ENCODE peak calls at places on chromosomes 6 and 20, in ten cellular contexts. One of them, this sample, is unnamed.
A peak's percentile ranks its signal among the peaks of the same experiment; 100 is the strongest.

GRCh38 chr6:16337280-16337975 is 99.0 kb downstream of the GMPR start:
- DNase-seq in B cell: no peak
- DNase-seq in PC-9: no peak
- DNase-seq in foreskin fibroblast: peak; percentile 95
- DNase-seq in mucosa of descending colon: peak; percentile 82
- DNase-seq in AG09309: peak; percentile 83
- DNase-seq in cardiac muscle cell: peak; percentile 98
- DNase-seq in omental fat pad: peak; percentile 84
- DNase-seq in astrocyte of the spinal cord: peak; percentile 70
- DNase-seq in fibroblast of mammary gland: peak; percentile 99
- DNase-seq in this sample: peak; percentile 77

GRCh38 chr6:85360794-85361642 is 88.9 kb upstream of the NT5E start:
- DNase-seq in mucosa of descending colon: no peak
- DNase-seq in fibroblast of mammary gland: peak; percentile 99
- DNase-seq in B cell: no peak
- DNase-seq in foreskin fibroblast: peak; percentile 97
- DNase-seq in astrocyte of the spinal cord: peak; percentile 94
- DNase-seq in cardiac muscle cell: peak; percentile 87
- DNase-seq in PC-9: peak; percentile 96
- DNase-seq in AG09309: peak; percentile 91
- DNase-seq in omental fat pad: no peak
- DNase-seq in this sample: peak; percentile 97

GRCh38 chr6:125445054-125445453 is 143.3 kb upstream of the HDDC2 start:
- DNase-seq in omental fat pad: no peak
- DNase-seq in B cell: no peak
- DNase-seq in PC-9: no peak
- DNase-seq in AG09309: no peak
- DNase-seq in fibroblast of mammary gland: no peak
- DNase-seq in astrocyte of the spinal cord: no peak
- DNase-seq in cardiac muscle cell: no peak
- DNase-seq in mucosa of descending colon: no peak
- DNase-seq in foreskin fibroblast: no peak
- DNase-seq in this sample: no peak

GRCh38 chr20:44396369-44396768 is 40.9 kb downstream of the HNF4A start:
- DNase-seq in cardiac muscle cell: no peak
- DNase-seq in astrocyte of the spinal cord: no peak
- DNase-seq in AG09309: no peak
- DNase-seq in B cell: no peak
- DNase-seq in mucosa of descending colon: no peak
- DNase-seq in fibroblast of mammary gland: no peak
- DNase-seq in foreskin fibroblast: no peak
- DNase-seq in PC-9: no peak
- DNase-seq in omental fat pad: no peak
- DNase-seq in this sample: no peak

GRCh38 chr6:99016355-99016754 is 68.6 kb upstream of the FBXL4 start:
- DNase-seq in AG09309: no peak
- DNase-seq in fibroblast of mammary gland: peak; percentile 61
- DNase-seq in PC-9: no peak
- DNase-seq in omental fat pad: no peak
- DNase-seq in B cell: no peak
- DNase-seq in mucosa of descending colon: no peak
- DNase-seq in astrocyte of the spinal cord: peak; percentile 94
- DNase-seq in foreskin fibroblast: peak; percentile 10
- DNase-seq in cardiac muscle cell: no peak
- DNase-seq in this sample: peak; percentile 27

GRCh38 chr20:22931653-22932052 is 103.5 kb upstream of the SSTR4 start:
- DNase-seq in mucosa of descending colon: no peak
- DNase-seq in B cell: no peak
- DNase-seq in astrocyte of the spinal cord: no peak
- DNase-seq in omental fat pad: no peak
- DNase-seq in PC-9: no peak
- DNase-seq in foreskin fibroblast: no peak
- DNase-seq in fibroblast of mammary gland: no peak
- DNase-seq in AG09309: no peak
- DNase-seq in cardiac muscle cell: no peak
- DNase-seq in this sample: no peak

GRCh38 chr20:35604444-35604750 is 11.2 kb upstream of the SPAG4 start:
- DNase-seq in omental fat pad: no peak
- DNase-seq in B cell: peak; percentile 36
- DNase-seq in PC-9: no peak
- DNase-seq in fibroblast of mammary gland: no peak
- DNase-seq in foreskin fibroblast: no peak
- DNase-seq in AG09309: no peak
- DNase-seq in cardiac muscle cell: no peak
- DNase-seq in mucosa of descending colon: no peak
- DNase-seq in astrocyte of the spinal cord: no peak
- DNase-seq in this sample: no peak

GRCh38 chr6:106055442-106055975 is 30.6 kb upstream of the PRDM1 start:
- DNase-seq in astrocyte of the spinal cord: no peak
- DNase-seq in foreskin fibroblast: no peak
- DNase-seq in B cell: no peak
- DNase-seq in fibroblast of mammary gland: no peak
- DNase-seq in AG09309: no peak
- DNase-seq in mucosa of descending colon: no peak
- DNase-seq in PC-9: no peak
- DNase-seq in cardiac muscle cell: no peak
- DNase-seq in omental fat pad: no peak
- DNase-seq in this sample: no peak

GRCh38 chr20:20051767-20052073 is 546 bp downstream of the CRNKL1 start:
- DNase-seq in fibroblast of mammary gland: no peak
- DNase-seq in astrocyte of the spinal cord: no peak
- DNase-seq in AG09309: no peak
- DNase-seq in PC-9: no peak
- DNase-seq in mucosa of descending colon: no peak
- DNase-seq in foreskin fibroblast: no peak
- DNase-seq in omental fat pad: no peak
- DNase-seq in cardiac muscle cell: no peak
- DNase-seq in B cell: no peak
- DNase-seq in this sample: no peak

DNA sequence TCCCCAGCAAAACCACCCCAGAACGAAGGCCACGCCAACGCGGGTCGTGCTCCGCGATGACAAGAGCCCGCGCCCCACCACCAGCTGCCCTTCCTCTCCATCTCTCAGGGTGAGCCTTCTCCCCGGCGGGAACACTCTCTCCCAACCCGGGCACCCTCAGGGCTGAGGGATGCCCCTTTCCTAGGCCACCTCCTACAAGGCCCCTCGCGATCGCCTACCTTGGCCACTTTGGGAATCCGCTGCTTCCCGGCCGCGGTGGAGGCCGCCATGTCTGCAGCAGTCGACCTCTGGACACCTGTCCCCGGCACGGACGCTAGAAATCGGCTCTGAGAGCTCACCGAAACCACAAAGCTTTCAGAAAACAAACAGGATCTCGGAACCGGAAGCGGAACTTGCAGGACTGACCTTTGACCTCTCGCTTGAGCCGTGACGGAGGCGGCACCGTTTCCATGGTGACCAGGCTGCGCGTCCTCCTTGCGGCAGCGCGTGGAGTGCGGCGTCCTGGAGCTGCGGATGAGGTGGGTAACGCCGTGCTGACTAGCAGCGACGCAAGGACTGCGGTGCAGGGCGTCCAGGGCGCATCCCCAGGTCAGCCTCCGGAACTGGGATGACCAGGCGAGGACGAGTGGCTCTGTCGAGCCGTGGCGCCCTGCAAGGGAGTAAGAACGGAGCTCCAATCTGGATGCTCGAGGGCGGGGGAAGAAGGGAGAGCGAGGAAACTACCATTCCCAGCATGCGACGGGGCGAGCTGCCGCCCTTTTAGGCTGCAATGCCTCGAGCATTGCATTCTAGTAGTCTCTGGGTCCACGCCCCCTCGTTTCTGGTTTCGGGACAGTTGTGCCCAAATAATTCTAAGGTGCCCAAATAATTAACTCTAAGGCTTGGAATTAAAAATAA is at the start of the genes CFAP61 and CRNKL1:
- DNase-seq in foreskin fibroblast: peak; percentile 95
- DNase-seq in omental fat pad: peak; percentile 95
- DNase-seq in fibroblast of mammary gland: peak; percentile 96
- DNase-seq in cardiac muscle cell: peak; percentile 98
- DNase-seq in mucosa of descending colon: peak; percentile 98
- DNase-seq in B cell: peak; percentile 99
- DNase-seq in astrocyte of the spinal cord: peak; percentile 97
- DNase-seq in AG09309: peak; percentile 80
- DNase-seq in PC-9: peak; percentile 92
- DNase-seq in this sample: peak; percentile 97
- TF ChIP-seq CTCF in foreskin fibroblast: no peak
- TF ChIP-seq CTCF in omental fat pad: no peak
- TF ChIP-seq CTCF in fibroblast of mammary gland: no peak
- TF ChIP-seq CTCF in cardiac muscle cell: no peak
- TF ChIP-seq CTCF in mucosa of descending colon: no peak
- TF ChIP-seq CTCF in B cell: no peak
- TF ChIP-seq CTCF in astrocyte of the spinal cord: no peak
- TF ChIP-seq CTCF in AG09309: no peak
- TF ChIP-seq CTCF in PC-9: no peak
- TF ChIP-seq CTCF in this sample: peak; percentile 20

DNA sequence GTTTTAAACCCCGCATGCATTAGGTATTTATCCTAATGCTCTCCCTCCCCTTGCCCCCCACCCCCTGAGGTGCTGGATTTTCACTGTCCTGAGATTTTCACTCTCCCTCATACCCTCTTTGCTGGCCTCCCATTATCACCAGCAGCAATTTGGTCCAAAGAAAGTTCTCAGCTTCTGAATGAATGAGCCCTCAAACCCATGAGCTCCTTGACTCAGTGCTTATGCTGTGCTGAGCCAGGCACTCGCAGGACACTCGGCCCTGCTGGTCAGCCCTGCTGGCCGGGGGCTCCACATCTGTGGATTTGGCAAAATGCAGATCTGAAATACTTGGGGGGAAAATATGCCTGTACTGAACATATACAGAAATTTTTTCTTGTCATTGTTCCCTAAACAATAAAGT is 153.2 kb upstream of the QKI start:
- DNase-seq in cardiac muscle cell: no peak
- DNase-seq in AG09309: no peak
- DNase-seq in omental fat pad: no peak
- DNase-seq in astrocyte of the spinal cord: no peak
- DNase-seq in fibroblast of mammary gland: no peak
- DNase-seq in foreskin fibroblast: no peak
- DNase-seq in B cell: no peak
- DNase-seq in PC-9: no peak
- DNase-seq in mucosa of descending colon: no peak
- DNase-seq in this sample: no peak
- TF ChIP-seq CTCF in cardiac muscle cell: no peak
- TF ChIP-seq CTCF in AG09309: no peak
- TF ChIP-seq CTCF in omental fat pad: no peak
- TF ChIP-seq CTCF in astrocyte of the spinal cord: no peak
- TF ChIP-seq CTCF in fibroblast of mammary gland: no peak
- TF ChIP-seq CTCF in foreskin fibroblast: no peak
- TF ChIP-seq CTCF in B cell: no peak
- TF ChIP-seq CTCF in PC-9: no peak
- TF ChIP-seq CTCF in mucosa of descending colon: no peak
- TF ChIP-seq CTCF in this sample: no peak

DNA sequence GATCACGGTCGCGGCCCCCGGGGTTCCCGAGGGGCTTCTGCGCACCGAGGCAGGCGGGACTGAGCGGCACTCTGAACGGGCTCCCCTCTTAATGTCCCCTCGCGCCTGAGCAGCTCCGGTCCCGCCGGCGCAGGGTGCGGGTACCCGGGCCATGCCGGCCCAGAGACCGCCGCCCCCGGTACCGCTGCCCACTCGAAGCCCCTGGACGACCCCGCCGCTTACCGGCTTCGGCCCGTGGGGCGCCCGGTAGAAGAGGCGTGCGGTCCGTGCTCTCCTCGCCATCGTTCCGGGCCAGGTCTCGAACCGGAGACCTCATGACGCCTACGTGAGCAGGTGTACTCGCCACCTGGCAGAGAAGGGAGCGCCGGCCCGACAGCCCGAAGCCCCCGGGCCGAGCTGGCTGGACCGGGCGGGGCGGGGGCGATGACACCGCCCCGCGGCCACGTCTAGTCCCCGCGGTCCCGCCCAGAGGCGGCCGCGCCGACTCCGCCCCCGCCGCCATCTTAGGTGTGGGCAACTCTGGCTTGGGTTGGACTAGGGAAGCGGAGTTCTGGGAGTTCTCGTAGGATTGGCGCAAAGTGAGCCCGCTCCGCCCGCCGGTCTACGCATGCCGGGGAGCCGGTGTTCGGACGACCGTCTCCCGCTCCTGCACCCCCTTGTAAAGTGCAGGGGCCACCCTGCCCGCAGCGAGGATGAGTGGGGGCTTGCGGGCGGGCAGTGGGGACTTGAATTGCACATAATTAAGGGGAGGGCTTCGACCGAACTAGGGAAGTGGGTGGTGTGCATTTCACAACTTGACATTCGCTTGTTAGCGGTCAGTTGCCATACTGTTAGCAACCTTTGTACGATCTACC is at the start of gene SLC17A5:
- DNase-seq in B cell: peak; percentile 95
- DNase-seq in mucosa of descending colon: peak; percentile 96
- DNase-seq in cardiac muscle cell: peak; percentile 95
- DNase-seq in fibroblast of mammary gland: peak; percentile 90
- DNase-seq in omental fat pad: peak; percentile 73
- DNase-seq in foreskin fibroblast: peak; percentile 93
- DNase-seq in PC-9: peak; percentile 82
- DNase-seq in AG09309: peak; percentile 57
- DNase-seq in astrocyte of the spinal cord: peak; percentile 95
- DNase-seq in this sample: peak; percentile 90
- TF ChIP-seq CTCF in B cell: no peak
- TF ChIP-seq CTCF in mucosa of descending colon: no peak
- TF ChIP-seq CTCF in cardiac muscle cell: no peak
- TF ChIP-seq CTCF in fibroblast of mammary gland: no peak
- TF ChIP-seq CTCF in omental fat pad: no peak
- TF ChIP-seq CTCF in foreskin fibroblast: no peak
- TF ChIP-seq CTCF in PC-9: no peak
- TF ChIP-seq CTCF in AG09309: no peak
- TF ChIP-seq CTCF in astrocyte of the spinal cord: no peak
- TF ChIP-seq CTCF in this sample: no peak

GRCh38 chr6:19204445-19204844 is 632.7 kb upstream of the ID4 start:
- DNase-seq in PC-9: no peak
- DNase-seq in omental fat pad: no peak
- DNase-seq in fibroblast of mammary gland: no peak
- DNase-seq in astrocyte of the spinal cord: no peak
- DNase-seq in AG09309: no peak
- DNase-seq in foreskin fibroblast: no peak
- DNase-seq in mucosa of descending colon: no peak
- DNase-seq in B cell: no peak
- DNase-seq in cardiac muscle cell: no peak
- DNase-seq in this sample: no peak
- TF ChIP-seq CTCF in PC-9: peak; percentile 42
- TF ChIP-seq CTCF in omental fat pad: no peak
- TF ChIP-seq CTCF in fibroblast of mammary gland: no peak
- TF ChIP-seq CTCF in astrocyte of the spinal cord: no peak
- TF ChIP-seq CTCF in AG09309: no peak
- TF ChIP-seq CTCF in foreskin fibroblast: no peak
- TF ChIP-seq CTCF in mucosa of descending colon: no peak
- TF ChIP-seq CTCF in B cell: no peak
- TF ChIP-seq CTCF in cardiac muscle cell: no peak
- TF ChIP-seq CTCF in this sample: no peak

This sample was measured in HFFc6.